ENCODE peak calls at places on chromosomes 3 and 15, in five cellular contexts. I is uterus, O is adrenal gland, X is stomach, U is right lobe of liver. Q is an unnamed sample.

GRCh38 chr3:142613491-142613890 is 17.3 kb downstream of the PLS1 start:
- DNase-seq in I (no peak), O (no peak), X (no peak), U (no peak), Q (no peak)

GRCh38 chr3:154799801-154800200 is 280.3 kb upstream of the MME start:
- DNase-seq in I (no peak), O (no peak), X (no peak), U (no peak), Q (no peak)

GRCh38 chr3:173894-174293 is 22.7 kb upstream of the CHL1 start:
- DNase-seq in I (no peak), O (no peak), X (no peak), U (no peak), Q (no peak)

GRCh38 chr3:43581343-43581742 is 40.5 kb downstream of the ANO10 start:
- DNase-seq in I (no peak), O (no peak), X (no peak), U (no peak), Q (no peak)

GRCh38 chr3:13577181-13578121 is 28.5 kb downstream of the FBLN2 start:
- DNase-seq in I (no peak), O (no peak), X (no peak), U (no peak), Q (no peak)

GRCh38 chr3:106371605-106372292 is 502.9 kb upstream of the CBLB start:
- DNase-seq in I (no peak), O (no peak), X (no peak), U (no peak), Q (no peak)

GRCh38 chr3:191987951-191988350 is 527.0 kb downstream of the PYDC2 start:
- DNase-seq in I (no peak), O (no peak), X (no peak), U (no peak), Q (no peak)

GRCh38 chr3:13598926-13599886 is 50.3 kb downstream of the FBLN2 start:
- DNase-seq in I (no peak), O (no peak), X (no peak), U (no peak), Q (peak)

GRCh38 chr3:14877404-14877803 is 58.6 kb downstream of the FGD5 start:
- DNase-seq in I (no peak), O (no peak), X (no peak), U (no peak), Q (no peak)

GRCh38 chr15:89401636-89402252 is 67.1 kb upstream of the POLG start:
- DNase-seq in I (no peak), O (no peak), X (no peak), U (no peak), Q (peak)

GRCh38 chr3:46931631-46932441 is 44.7 kb downstream of the CCDC12 start:
- DNase-seq in I (no peak), O (no peak), X (peak), U (peak), Q (no peak)

GRCh38 chr3:127680790-127681189 is 8.0 kb downstream of the ABTB1 start:
- DNase-seq in I (peak), O (no peak), X (peak), U (peak), Q (no peak)

GRCh38 chr15:45634442-45635190 is at the start of gene SQOR:
- DNase-seq in I (peak), O (peak), X (peak), U (peak), Q (peak)

GRCh38 chr3:48502728-48503168 is 1.2 kb downstream of the SHISA5 start:
- DNase-seq in I (peak), O (peak), X (peak), U (no peak), Q (no peak)

GRCh38 chr3:101827211-101828174 is 21.8 kb upstream of the NFKBIZ start:
- DNase-seq in I (peak), O (peak), X (peak), U (peak), Q (no peak)

GRCh38 chr3:71117572-71118247 is 465.8 kb downstream of the FOXP1 start:
- DNase-seq in I (no peak), O (no peak), X (no peak), U (no peak), Q (no peak)

GRCh38 chr3:15977089-15977488 is 179.3 kb upstream of the ANKRD28 start:
- DNase-seq in I (no peak), O (no peak), X (no peak), U (no peak), Q (no peak)

GRCh38 chr3:32403663-32404062 is 12.0 kb downstream of the CMTM7 start:
- DNase-seq in I (no peak), O (no peak), X (no peak), U (no peak), Q (no peak)

GRCh38 chr15:91789136-91789535 is 64.4 kb upstream of the SLCO3A1 start:
- DNase-seq in I (no peak), O (peak), X (no peak), U (no peak), Q (no peak)

GRCh38 chr3:30347679-30348216 is 258.7 kb upstream of the TGFBR2 start:
- DNase-seq in I (no peak), O (no peak), X (no peak), U (no peak), Q (peak)

GRCh38 chr3:15099364-15100098 is 583 bp upstream of the RBSN start:
- DNase-seq in I (peak), O (no peak), X (no peak), U (no peak), Q (no peak)

GRCh38 chr15:57769266-57769665 is 62.8 kb downstream of the POLR2M start:
- DNase-seq in I (peak), O (no peak), X (no peak), U (no peak), Q (no peak)

GRCh38 chr3:16069149-16069922 is 105.1 kb upstream of the GALNT15 start:
- DNase-seq in I (no peak), O (no peak), X (no peak), U (no peak), Q (no peak)

GRCh38 chr3:159711560-159712333 is 276.9 kb upstream of the IL12A start:
- DNase-seq in I (peak), O (peak), X (no peak), U (no peak), Q (peak)

GRCh38 chr3:49723301-49723630 is 485 bp downstream of the GMPPB start:
- DNase-seq in I (peak), O (peak), X (peak), U (no peak), Q (no peak)

GRCh38 chr3:114551770-114552526 is 258.1 kb downstream of the TIGIT start:
- DNase-seq in I (no peak), O (peak), X (no peak), U (no peak), Q (no peak)

GRCh38 chr3:157122116-157122515 is 37.8 kb downstream of the CCNL1 start:
- DNase-seq in I (peak), O (no peak), X (no peak), U (no peak), Q (no peak)

GRCh38 chr3:195884691-195885035 is 23.7 kb downstream of the TNK2 start:
- DNase-seq in I (no peak), O (no peak), X (no peak), U (no peak), Q (no peak)

GRCh38 chr15:56042523-56042922 is 49.1 kb upstream of the NEDD4 start:
- DNase-seq in I (no peak), O (no peak), X (no peak), U (no peak), Q (no peak)

GRCh38 chr15:97904196-97904572 is 56.3 kb upstream of the ARRDC4 start:
- DNase-seq in I (peak), O (peak), X (peak), U (peak), Q (peak)

GRCh38 chr3:44208568-44208967 is 33.1 kb upstream of the TOPAZ1 start:
- DNase-seq in I (no peak), O (no peak), X (no peak), U (no peak), Q (no peak)

GRCh38 chr15:64070965-64071851 is 22.4 kb downstream of the CIAO2A start:
- DNase-seq in I (peak), O (peak), X (peak), U (peak), Q (peak)

GRCh38 chr3:31613654-31614053 is 80.9 kb downstream of the STT3B start:
- DNase-seq in I (no peak), O (no peak), X (no peak), U (no peak), Q (no peak)

GRCh38 chr3:136984837-136985236 is 27.1 kb downstream of the IL20RB start:
- DNase-seq in I (no peak), O (no peak), X (peak), U (no peak), Q (no peak)

GRCh38 chr3:4981688-4982494 is 2.7 kb downstream of the BHLHE40 start:
- DNase-seq in I (no peak), O (no peak), X (no peak), U (no peak), Q (no peak)
- TF ChIP-seq POLR2A in I (no peak), O (peak), X (no peak), U (peak), Q (no peak)

DNA sequence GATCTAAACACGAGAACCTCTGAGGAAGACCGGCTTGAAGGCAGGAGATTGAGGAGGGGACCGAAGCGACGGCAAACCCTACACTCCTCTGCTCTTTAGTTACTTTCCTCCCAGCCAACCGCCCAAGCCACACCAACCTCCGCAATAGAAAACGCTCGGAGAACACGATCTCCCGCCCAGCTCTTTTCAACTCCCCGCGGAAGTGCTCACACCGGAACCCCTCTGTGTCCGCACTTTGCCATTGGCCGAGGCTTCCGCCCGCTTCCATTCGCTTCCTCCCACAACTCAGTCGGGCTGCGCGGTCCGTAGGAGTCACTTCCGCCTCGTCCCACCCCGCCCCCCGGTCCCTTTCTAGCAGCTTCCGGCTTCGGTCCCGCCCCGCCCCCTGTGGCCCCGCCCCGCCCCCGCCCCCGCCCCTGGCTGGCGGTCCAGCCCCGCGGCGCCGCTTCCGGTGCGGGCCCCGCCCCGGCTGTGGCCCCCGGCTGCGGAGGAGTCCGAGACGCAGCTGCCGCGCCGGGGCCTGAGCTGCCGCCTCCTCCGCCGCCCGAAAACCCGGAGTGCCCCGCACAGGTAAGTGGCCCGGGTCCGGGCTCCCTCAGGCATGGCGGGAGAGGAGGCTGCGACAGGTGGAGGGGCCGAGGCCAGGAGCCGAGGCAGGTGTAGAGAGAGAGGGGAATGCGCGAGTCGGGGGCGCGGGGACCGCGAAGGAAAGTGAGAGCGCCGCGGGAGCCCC is at the start of gene ARID3B:
- DNase-seq in I (peak), O (peak), X (peak), U (peak), Q (peak)
- TF ChIP-seq POLR2A in I (no peak), O (no peak), X (no peak), U (peak), Q (peak)

DNA sequence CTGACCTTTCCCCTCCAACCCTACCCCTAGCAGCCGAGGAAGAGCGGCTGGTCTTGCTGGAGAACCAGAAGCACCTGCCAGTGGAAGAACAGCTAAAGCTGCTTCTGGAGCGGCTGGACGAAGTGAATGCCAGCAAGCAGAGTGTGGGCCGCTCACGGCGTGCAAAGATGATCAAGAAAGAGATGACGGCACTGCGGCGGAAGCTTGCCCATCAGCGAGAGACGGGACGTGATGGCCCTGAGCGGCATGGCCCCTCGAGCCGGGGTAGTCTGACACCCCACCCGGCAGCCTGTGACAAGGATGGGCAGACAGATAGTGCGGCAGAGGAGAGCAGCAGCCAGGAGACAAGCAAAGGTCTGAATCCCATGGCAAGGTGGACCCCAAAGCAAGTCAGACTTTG is 6.2 kb upstream of the OGG1 start:
- DNase-seq in I (no peak), O (no peak), X (no peak), U (no peak), Q (no peak)
- TF ChIP-seq POLR2A in I (no peak), O (no peak), X (no peak), U (no peak), Q (no peak)

DNA sequence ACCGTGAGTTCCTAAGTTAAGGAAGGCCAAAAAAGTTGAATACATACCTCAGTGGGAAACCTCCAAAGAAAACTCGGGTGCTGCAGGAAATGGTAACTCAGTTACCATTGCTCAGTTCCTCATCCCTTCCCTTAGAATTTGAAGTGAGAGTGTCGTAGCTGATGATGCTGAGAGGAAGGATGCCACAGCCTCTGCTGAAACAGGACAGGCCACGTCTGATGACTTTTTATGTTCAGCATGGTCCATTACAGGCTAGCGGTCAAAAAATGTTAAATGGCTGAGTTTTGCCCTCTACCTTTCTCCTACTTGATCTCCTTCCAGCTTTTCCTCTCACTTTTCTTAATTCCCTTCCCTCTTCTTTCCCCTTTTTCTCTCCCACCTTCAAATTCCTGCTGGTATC is 135.5 kb downstream of the GHSR start:
- DNase-seq in I (no peak), O (no peak), X (no peak), U (no peak), Q (no peak)
- TF ChIP-seq POLR2A in I (no peak), O (no peak), X (no peak), U (no peak), Q (no peak)

DNA sequence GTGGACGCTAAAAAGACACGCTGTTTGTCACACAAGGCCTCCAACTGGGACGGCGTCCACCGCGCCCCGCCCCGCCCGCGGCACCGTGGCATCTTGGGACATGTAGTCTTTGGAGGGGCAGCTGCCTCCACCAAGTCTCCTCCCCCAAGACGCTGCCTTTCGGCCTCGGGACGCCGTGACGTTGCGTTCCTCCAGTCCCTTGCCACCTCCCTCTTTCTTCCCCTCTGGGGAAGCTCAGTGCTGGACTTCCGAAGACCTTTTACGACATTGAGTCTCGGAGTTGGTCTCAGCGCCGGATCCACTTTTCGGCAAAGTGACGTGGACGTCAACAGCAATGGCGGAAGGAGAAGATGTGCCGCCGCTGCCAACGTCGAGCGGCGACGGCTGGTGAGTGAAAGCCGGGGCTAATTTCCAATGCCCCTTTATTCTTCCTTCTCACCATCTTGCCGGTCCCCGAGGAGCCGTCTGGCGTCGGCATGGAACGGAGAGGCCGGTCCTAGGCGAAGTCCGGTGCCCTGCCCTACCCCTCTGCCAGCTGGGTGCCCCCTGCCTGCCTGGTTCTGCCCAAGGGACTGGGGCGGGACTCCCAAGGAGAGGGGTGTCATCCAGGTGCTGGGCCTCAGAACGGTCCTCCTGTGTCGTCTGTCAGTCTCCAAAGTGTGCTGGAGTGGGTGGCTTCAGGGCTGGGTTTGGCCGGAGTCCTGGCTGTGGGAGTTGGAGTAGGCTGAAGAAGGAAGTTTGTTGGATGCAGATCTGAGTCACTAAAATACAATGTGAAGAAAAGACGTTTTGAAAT is at the start of gene TBC1D23:
- DNase-seq in I (peak), O (peak), X (peak), U (peak), Q (peak)
- TF ChIP-seq POLR2A in I (peak), O (peak), X (peak), U (peak), Q (peak)

GRCh38 chr15:83556754-83557153 is 97.2 kb upstream of the ADAMTSL3 start:
- DNase-seq in I (no peak), O (no peak), X (no peak), U (no peak), Q (no peak)

GRCh38 chr15:83554558-83554957 is 99.4 kb upstream of the ADAMTSL3 start:
- DNase-seq in I (no peak), O (no peak), X (no peak), U (no peak), Q (no peak)

GRCh38 chr15:83558146-83558545 is 95.8 kb upstream of the ADAMTSL3 start:
- DNase-seq in I (no peak), O (no peak), X (no peak), U (no peak), Q (no peak)

GRCh38 chr15:83555383-83555782 is 98.5 kb upstream of the ADAMTSL3 start:
- DNase-seq in I (no peak), O (no peak), X (no peak), U (no peak), Q (no peak)

GRCh38 chr15:83556068-83556467 is 97.9 kb upstream of the ADAMTSL3 start:
- DNase-seq in I (no peak), O (no peak), X (no peak), U (no peak), Q (no peak)
- TF ChIP-seq POLR2A in I (no peak), O (no peak), X (no peak), U (no peak), Q (no peak)

DNA sequence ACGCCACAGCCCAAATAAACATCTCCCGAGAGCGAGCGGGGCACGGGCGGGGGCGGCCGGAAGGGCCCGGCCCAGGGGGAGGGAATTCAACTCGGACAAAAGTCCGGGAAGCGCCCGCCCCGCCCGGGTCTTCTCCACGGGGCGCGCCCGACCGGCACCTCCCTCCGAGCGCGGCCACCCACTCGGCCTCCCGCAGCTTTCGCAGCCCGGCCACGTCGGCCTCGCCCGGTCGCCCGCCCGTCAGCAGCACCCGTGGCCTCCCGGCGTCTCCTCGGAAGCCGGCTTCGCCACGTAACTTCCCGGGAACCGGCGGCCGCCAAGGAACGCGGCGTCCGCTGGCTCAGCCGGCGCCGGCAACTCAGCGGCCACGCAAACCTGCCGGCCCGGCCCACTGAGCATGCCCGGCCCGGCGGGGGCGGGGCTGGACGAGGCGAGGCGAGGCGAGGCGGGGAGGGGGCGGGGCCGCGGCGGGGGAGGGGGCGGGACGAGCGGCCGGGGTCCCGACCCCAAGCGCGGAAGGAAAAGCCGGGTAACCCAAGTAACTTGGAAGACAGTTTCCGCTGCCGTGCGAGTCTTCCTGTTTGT is at the start of gene TJP1:
- DNase-seq in I (peak), O (peak), X (peak), U (peak), Q (peak)
- TF ChIP-seq POLR2A in I (peak), O (peak), X (no peak), U (peak), Q (peak)

DNA sequence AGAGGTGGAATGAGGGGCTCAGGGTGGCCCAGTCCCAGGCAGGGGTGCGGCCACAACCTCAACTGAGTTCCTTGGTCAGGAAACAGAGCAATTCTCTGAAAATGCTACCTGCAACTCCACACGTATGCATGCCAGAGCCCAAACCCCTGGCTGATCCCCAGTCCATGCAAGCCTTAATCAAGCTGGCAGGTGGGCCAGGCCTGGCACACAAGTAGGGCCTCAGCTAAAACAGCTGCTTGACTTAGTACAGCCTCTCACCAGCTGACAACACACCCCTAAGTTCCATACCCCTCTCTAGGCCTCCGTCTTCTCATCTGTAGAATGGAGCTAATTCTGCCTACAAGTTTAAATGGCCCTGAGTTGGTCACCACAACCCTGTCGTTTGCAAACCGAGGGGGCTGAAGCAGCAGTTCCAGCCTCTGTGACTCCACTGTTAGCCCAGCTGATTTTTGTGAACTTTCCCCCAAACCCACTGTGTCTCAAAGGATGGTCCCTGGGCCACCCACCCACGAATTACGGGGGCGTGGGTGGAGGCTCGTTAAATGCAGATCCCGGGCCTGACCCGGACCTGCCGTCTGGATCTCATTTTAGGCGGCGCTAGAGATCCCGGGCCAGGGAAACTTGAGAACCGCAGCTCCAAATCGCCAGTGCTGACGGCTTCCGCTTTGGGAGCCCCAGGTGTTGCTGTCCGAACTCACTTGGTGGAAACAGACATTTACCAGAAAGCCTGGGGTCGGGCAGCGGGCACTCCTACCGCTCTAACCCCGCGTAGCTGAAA is 927 bp downstream of the CHDH start:
- DNase-seq in I (peak), O (peak), X (peak), U (no peak), Q (no peak)
- TF ChIP-seq POLR2A in I (no peak), O (no peak), X (no peak), U (no peak), Q (no peak)

GRCh38 chr15:51865291-51865690 is 35.8 kb downstream of the TMOD3 start:
- DNase-seq in I (no peak), O (no peak), X (no peak), U (no peak), Q (no peak)
- TF ChIP-seq POLR2A in I (no peak), O (no peak), X (no peak), U (no peak), Q (no peak)